ENCODE peak calls at places on chromosomes 11 and 22, in five cellular contexts. L, N, R, B and H are unnamed samples.
A peak's percentile ranks its signal among the peaks of the same experiment; 100 is the strongest.

GRCh38 chr22:32987081-32987631 is 71.0 kb downstream of the SYN3 start:
- DNase-seq in B (peak; percentile 37), L (no peak), R (no peak), N (peak; percentile 76), H (peak; percentile 90)

GRCh38 chr11:131295986-131296385 is 74.4 kb upstream of the NTM start:
- DNase-seq in R (no peak), L (no peak), B (no peak), N (no peak), H (no peak)

GRCh38 chr11:95267814-95268213 is 36.8 kb upstream of the SESN3 start:
- DNase-seq in N (no peak), L (no peak), B (no peak), R (no peak), H (no peak)

GRCh38 chr11:35714882-35715612 is 52.5 kb downstream of the TRIM44 start:
- DNase-seq in L (peak; percentile 26), B (peak; percentile 78), N (no peak), R (peak; percentile 76), H (peak; percentile 26)

GRCh38 chr22:24230911-24231656 is 13.8 kb downstream of the GGT5 start:
- DNase-seq in L (no peak), N (no peak), B (peak; percentile 11), R (no peak), H (no peak)

GRCh38 chr22:39820266-39820665 is 73.3 kb downstream of the ENTHD1 start:
- DNase-seq in R (peak; percentile 82), L (peak; percentile 65), N (no peak), B (peak; percentile 84), H (peak; percentile 80)

GRCh38 chr22:20199413-20199842 is 48.6 kb upstream of the CCDC188 start:
- DNase-seq in R (no peak), B (no peak), N (no peak), L (no peak), H (no peak)

GRCh38 chr11:58921778-58922390 is 17.4 kb upstream of the GLYATL1 start:
- DNase-seq in N (no peak), L (no peak), B (no peak), R (no peak), H (no peak)

GRCh38 chr11:65553301-65554001 is 4.7 kb downstream of the LTBP3 start:
- DNase-seq in N (no peak), L (no peak), B (no peak), R (no peak), H (no peak)

GRCh38 chr11:96055706-96056387 is 131.9 kb upstream of the MTMR2 start:
- DNase-seq in N (peak; percentile 6), L (peak; percentile 83), B (peak; percentile 71), R (peak; percentile 62), H (peak; percentile 94)

GRCh38 chr22:32389685-32390084 is 22.4 kb downstream of the RTCB start:
- DNase-seq in R (peak; percentile 11), B (peak; percentile 45), L (no peak), N (no peak), H (no peak)

GRCh38 chr11:64770120-64770519 is 8.2 kb downstream of the SF1 start:
- DNase-seq in N (no peak), B (no peak), L (no peak), R (no peak), H (no peak)

GRCh38 chr11:15307600-15307999 is 192.9 kb downstream of the INSC start:
- DNase-seq in N (no peak), R (no peak), L (no peak), B (no peak), H (no peak)

GRCh38 chr22:50674127-50674493 is 1.5 kb downstream of the SHANK3 start:
- DNase-seq in R (no peak), N (no peak), B (no peak), L (no peak), H (no peak)

GRCh38 chr11:69158301-69159152 is 2.8 kb downstream of the SMIM38 start:
- DNase-seq in R (no peak), B (no peak), L (no peak), N (no peak), H (no peak)

GRCh38 chr11:82536706-82537105 is 197.0 kb downstream of the FAM181B start:
- DNase-seq in B (no peak), L (no peak), N (no peak), R (no peak), H (no peak)

GRCh38 chr11:61158691-61159381 is 2.4 kb downstream of the VPS37C start:
- DNase-seq in B (peak; percentile 80), N (no peak), R (peak; percentile 89), L (peak; percentile 93), H (peak; percentile 74)

GRCh38 chr11:71504526-71504925 is 22.5 kb upstream of the KRTAP5-7 start:
- DNase-seq in B (no peak), N (peak; percentile 29), R (no peak), L (no peak), H (no peak)

GRCh38 chr11:116037851-116038250 is 533.6 kb upstream of the CADM1 start:
- DNase-seq in N (no peak), R (no peak), L (no peak), B (no peak), H (peak; percentile 20)

GRCh38 chr22:38720350-38720749 is 14.6 kb downstream of the GTPBP1 start:
- DNase-seq in B (no peak), N (no peak), R (no peak), L (peak; percentile 23), H (no peak)

DNA sequence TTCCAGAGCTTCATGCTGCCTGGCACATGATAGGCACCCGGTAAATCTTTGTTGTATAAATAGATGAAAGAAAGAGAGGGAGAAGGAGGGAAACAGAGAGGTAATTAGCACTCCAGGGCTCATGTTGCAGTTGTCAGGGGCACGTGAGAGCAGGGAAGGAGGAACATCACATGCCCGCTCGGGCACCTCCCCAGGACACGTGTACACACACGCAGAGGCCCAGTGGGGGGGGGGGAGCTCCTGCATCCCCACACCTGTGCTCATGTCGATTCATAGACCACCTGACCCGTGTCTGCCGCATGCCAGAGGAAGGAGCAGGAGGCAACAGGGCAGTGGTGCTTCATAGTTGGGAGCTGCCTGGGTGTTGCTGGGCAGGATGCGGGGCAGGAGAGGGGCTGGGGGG is 37.1 kb upstream of the NNMT start:
- DNase-seq in L (no peak), N (no peak), R (no peak), B (no peak), H (no peak)
- H3K4me2 ChIP-seq in L (no peak overlapping the region), N (no peak overlapping the region), R (no peak overlapping the region), B (no peak overlapping the region), H (no peak overlapping the region)

DNA sequence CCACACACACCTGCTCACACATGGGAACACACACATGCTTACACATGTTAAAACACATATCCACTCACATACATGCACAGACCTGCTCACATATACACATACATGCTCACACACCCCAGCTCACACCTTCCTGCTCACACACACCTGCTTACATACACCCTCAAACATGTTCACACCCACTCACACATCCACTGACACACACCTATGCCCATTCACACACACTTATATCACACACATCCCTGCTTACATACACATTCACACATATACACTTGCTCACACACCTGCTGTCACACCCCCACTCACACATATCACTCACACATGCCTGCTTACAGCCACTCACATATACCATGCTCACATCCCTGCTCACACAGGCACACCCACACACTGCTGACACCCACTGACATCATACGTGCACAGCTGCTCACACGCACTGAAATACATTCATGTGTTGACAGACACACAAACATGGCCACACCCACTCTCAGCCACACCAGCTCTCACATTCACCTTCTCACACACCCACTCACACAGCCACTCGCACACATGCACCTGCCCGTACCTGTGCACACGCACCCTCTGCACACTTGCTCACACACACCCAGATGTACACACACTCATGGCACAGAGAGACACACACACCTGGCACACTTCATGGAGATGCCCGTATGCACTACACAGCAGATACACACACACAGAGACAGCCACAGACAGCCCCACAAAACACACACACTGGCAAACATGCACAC is 5.7 kb upstream of the MYBPC3 start:
- DNase-seq in L (no peak), R (no peak), N (no peak), B (no peak), H (no peak)
- H3K4me3 ChIP-seq in L (no peak overlapping the region), R (no peak overlapping the region), N (no peak overlapping the region), B (no peak overlapping the region), H (no peak overlapping the region)

GRCh38 chr11:44016129-44016528 is 31.7 kb upstream of the ACCSL start:
- DNase-seq in N (no peak), B (peak; percentile 97), L (peak; percentile 11), R (peak; percentile 67), H (peak; percentile 64)
- H3K4me2 ChIP-seq in N (no peak overlapping the region), B (peak overlapping the region; percentile 89), L (no peak overlapping the region), R (peak overlapping the region; percentile 46), H (peak overlapping the region; percentile 59)

GRCh38 chr11:67118059-67118766 is 850 bp upstream of the KDM2A start:
- DNase-seq in L (no peak), R (no peak), B (peak; percentile 48), N (no peak), H (no peak)
- H3K4me3 ChIP-seq in L (peak overlapping the region; percentile 44), R (no peak overlapping the region), B (peak overlapping the region; percentile 41), N (peak overlapping the region; percentile 28), H (peak overlapping the region; percentile 20)

DNA sequence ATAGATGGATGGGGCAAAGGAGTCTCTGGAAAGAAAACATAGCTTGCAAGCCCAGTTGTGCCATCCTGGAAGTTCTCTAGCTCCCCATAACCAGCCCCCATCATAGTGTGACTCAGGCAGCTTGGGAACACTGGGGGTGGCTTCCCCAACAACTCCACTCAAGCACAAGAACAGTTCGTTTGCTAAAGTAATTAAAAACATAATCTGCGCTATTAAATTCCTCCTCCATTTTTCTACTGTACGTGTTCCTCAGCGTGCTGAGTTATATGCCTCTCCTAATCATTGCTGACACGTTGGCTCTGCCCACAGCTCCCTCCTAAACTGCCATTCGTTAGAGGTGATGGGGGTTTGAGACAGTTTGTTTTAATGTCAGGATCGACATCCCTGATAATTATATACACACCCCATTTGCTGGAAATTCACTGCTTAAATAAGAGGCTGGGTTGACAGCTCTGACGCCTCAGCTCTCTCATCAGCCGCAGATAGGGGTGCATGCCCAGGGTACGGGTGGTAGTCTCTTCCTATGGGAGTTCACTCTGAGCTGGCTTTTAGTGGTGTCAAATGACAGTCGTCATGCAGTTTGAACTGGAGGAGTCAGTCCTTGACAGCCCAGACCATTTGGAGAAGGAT is 59.5 kb upstream of the SEZ6L start:
- DNase-seq in R (no peak), B (no peak), N (no peak), L (no peak), H (no peak)
- H3K4me2 ChIP-seq in R (no peak overlapping the region), B (no peak overlapping the region), N (no peak overlapping the region), L (no peak overlapping the region), H (no peak overlapping the region)

GRCh38 chr11:88158081-88158480 is 17.2 kb downstream of the RAB38 start:
- DNase-seq in R (no peak), N (no peak), B (no peak), L (no peak), H (no peak)
- H3K4me3 ChIP-seq in R (no peak overlapping the region), N (no peak overlapping the region), B (no peak overlapping the region), L (no peak overlapping the region), H (no peak overlapping the region)